ENCODE peak calls at places on chromosomes 3 and 15, in eight cellular contexts. One of them, this sample, is unnamed.

GRCh38 chr15:48778338-48778730 is 32.5 kb downstream of the CEP152 start:
- DNase-seq in A549: no peak
- DNase-seq in tibial nerve: no peak
- DNase-seq in HepG2: no peak
- DNase-seq in ovary: no peak
- DNase-seq in sigmoid colon: no peak
- DNase-seq in stomach: no peak
- DNase-seq in esophagus muscularis mucosa: no peak
- DNase-seq in this sample: no peak

GRCh38 chr3:128054363-128054762 is 2.1 kb downstream of the SEC61A1 start:
- DNase-seq in A549: no peak
- DNase-seq in tibial nerve: no peak
- DNase-seq in HepG2: no peak
- DNase-seq in ovary: no peak
- DNase-seq in sigmoid colon: no peak
- DNase-seq in stomach: no peak
- DNase-seq in esophagus muscularis mucosa: no peak
- DNase-seq in this sample: no peak

GRCh38 chr3:37501906-37502305 is 327.5 kb upstream of the LRRFIP2 start:
- DNase-seq in A549: no peak
- DNase-seq in tibial nerve: no peak
- DNase-seq in HepG2: no peak
- DNase-seq in ovary: no peak
- DNase-seq in sigmoid colon: no peak
- DNase-seq in stomach: no peak
- DNase-seq in esophagus muscularis mucosa: no peak
- DNase-seq in this sample: no peak

GRCh38 chr3:42846682-42847522 is 28.8 kb downstream of the CYP8B1 start:
- DNase-seq in A549: no peak
- DNase-seq in tibial nerve: no peak
- DNase-seq in HepG2: peak
- DNase-seq in ovary: no peak
- DNase-seq in sigmoid colon: no peak
- DNase-seq in stomach: no peak
- DNase-seq in esophagus muscularis mucosa: no peak
- DNase-seq in this sample: no peak

GRCh38 chr3:180189310-180189648 is 152.5 kb upstream of the PEX5L start:
- DNase-seq in A549: no peak
- DNase-seq in tibial nerve: no peak
- DNase-seq in HepG2: no peak
- DNase-seq in ovary: no peak
- DNase-seq in sigmoid colon: no peak
- DNase-seq in stomach: no peak
- DNase-seq in esophagus muscularis mucosa: no peak
- DNase-seq in this sample: no peak

GRCh38 chr3:72123908-72124441 is 339.0 kb upstream of the PROK2 start:
- DNase-seq in A549: peak
- DNase-seq in tibial nerve: peak
- DNase-seq in HepG2: peak
- DNase-seq in ovary: no peak
- DNase-seq in sigmoid colon: peak
- DNase-seq in stomach: peak
- DNase-seq in esophagus muscularis mucosa: no peak
- DNase-seq in this sample: no peak

GRCh38 chr3:15973930-15974329 is 176.2 kb upstream of the ANKRD28 start:
- DNase-seq in A549: no peak
- DNase-seq in tibial nerve: no peak
- DNase-seq in HepG2: no peak
- DNase-seq in ovary: no peak
- DNase-seq in sigmoid colon: no peak
- DNase-seq in stomach: no peak
- DNase-seq in esophagus muscularis mucosa: peak
- DNase-seq in this sample: no peak

GRCh38 chr3:178137206-178137605 is 399.0 kb upstream of the KCNMB2 start:
- DNase-seq in A549: no peak
- DNase-seq in tibial nerve: no peak
- DNase-seq in HepG2: no peak
- DNase-seq in ovary: no peak
- DNase-seq in sigmoid colon: no peak
- DNase-seq in stomach: no peak
- DNase-seq in esophagus muscularis mucosa: no peak
- DNase-seq in this sample: no peak

GRCh38 chr3:171459942-171460225 is 321 bp downstream of the TNIK start:
- DNase-seq in A549: no peak
- DNase-seq in tibial nerve: no peak
- DNase-seq in HepG2: no peak
- DNase-seq in ovary: no peak
- DNase-seq in sigmoid colon: no peak
- DNase-seq in stomach: no peak
- DNase-seq in esophagus muscularis mucosa: no peak
- DNase-seq in this sample: no peak

GRCh38 chr3:194871143-194871863 is 185.6 kb downstream of the FAM43A start:
- DNase-seq in A549: peak
- DNase-seq in tibial nerve: no peak
- DNase-seq in HepG2: no peak
- DNase-seq in ovary: peak
- DNase-seq in sigmoid colon: no peak
- DNase-seq in stomach: peak
- DNase-seq in esophagus muscularis mucosa: no peak
- DNase-seq in this sample: peak

GRCh38 chr3:159907828-159908227 is 80.8 kb upstream of the IL12A start:
- DNase-seq in A549: no peak
- DNase-seq in tibial nerve: no peak
- DNase-seq in HepG2: no peak
- DNase-seq in ovary: no peak
- DNase-seq in sigmoid colon: no peak
- DNase-seq in stomach: no peak
- DNase-seq in esophagus muscularis mucosa: no peak
- DNase-seq in this sample: no peak

GRCh38 chr3:142270407-142270806 is 45.0 kb upstream of the GK5 start:
- DNase-seq in A549: no peak
- DNase-seq in tibial nerve: no peak
- DNase-seq in HepG2: no peak
- DNase-seq in ovary: no peak
- DNase-seq in sigmoid colon: no peak
- DNase-seq in stomach: no peak
- DNase-seq in esophagus muscularis mucosa: no peak
- DNase-seq in this sample: no peak

GRCh38 chr15:76866716-76867321 is 38.3 kb downstream of the SCAPER start:
- DNase-seq in A549: peak
- DNase-seq in tibial nerve: no peak
- DNase-seq in HepG2: peak
- DNase-seq in ovary: no peak
- DNase-seq in sigmoid colon: no peak
- DNase-seq in stomach: no peak
- DNase-seq in esophagus muscularis mucosa: no peak
- DNase-seq in this sample: no peak

GRCh38 chr3:123013876-123014275 is 13.7 kb downstream of the SEMA5B start:
- DNase-seq in A549: no peak
- DNase-seq in tibial nerve: no peak
- DNase-seq in HepG2: no peak
- DNase-seq in ovary: no peak
- DNase-seq in sigmoid colon: no peak
- DNase-seq in stomach: no peak
- DNase-seq in esophagus muscularis mucosa: no peak
- DNase-seq in this sample: no peak

GRCh38 chr15:39251413-39252197 is 329.3 kb upstream of the THBS1 start:
- DNase-seq in A549: no peak
- DNase-seq in tibial nerve: no peak
- DNase-seq in HepG2: no peak
- DNase-seq in ovary: no peak
- DNase-seq in sigmoid colon: no peak
- DNase-seq in stomach: no peak
- DNase-seq in esophagus muscularis mucosa: no peak
- DNase-seq in this sample: no peak

GRCh38 chr3:75655501-75655904 is 8.6 kb upstream of the FRG2C start:
- DNase-seq in A549: no peak
- DNase-seq in tibial nerve: no peak
- DNase-seq in HepG2: no peak
- DNase-seq in ovary: no peak
- DNase-seq in sigmoid colon: no peak
- DNase-seq in stomach: no peak
- DNase-seq in esophagus muscularis mucosa: no peak
- DNase-seq in this sample: no peak

GRCh38 chr3:8739757-8740508 is 6.3 kb downstream of the CAV3 start:
- DNase-seq in A549: peak
- DNase-seq in tibial nerve: no peak
- DNase-seq in HepG2: peak
- DNase-seq in ovary: no peak
- DNase-seq in sigmoid colon: no peak
- DNase-seq in stomach: no peak
- DNase-seq in esophagus muscularis mucosa: no peak
- DNase-seq in this sample: no peak

GRCh38 chr3:134607054-134608022 is 43.5 kb downstream of the KY start:
- DNase-seq in A549: no peak
- DNase-seq in tibial nerve: no peak
- DNase-seq in HepG2: no peak
- DNase-seq in ovary: no peak
- DNase-seq in sigmoid colon: no peak
- DNase-seq in stomach: no peak
- DNase-seq in esophagus muscularis mucosa: peak
- DNase-seq in this sample: no peak

GRCh38 chr15:77555232-77555631 is 77.5 kb downstream of the LINGO1 start:
- DNase-seq in A549: no peak
- DNase-seq in tibial nerve: no peak
- DNase-seq in HepG2: no peak
- DNase-seq in ovary: no peak
- DNase-seq in sigmoid colon: no peak
- DNase-seq in stomach: no peak
- DNase-seq in esophagus muscularis mucosa: no peak
- DNase-seq in this sample: no peak

GRCh38 chr3:84904819-84905555 is 53.8 kb upstream of the CADM2 start:
- DNase-seq in A549: no peak
- DNase-seq in tibial nerve: no peak
- DNase-seq in HepG2: no peak
- DNase-seq in ovary: no peak
- DNase-seq in sigmoid colon: no peak
- DNase-seq in stomach: no peak
- DNase-seq in esophagus muscularis mucosa: no peak
- DNase-seq in this sample: no peak

GRCh38 chr3:63993653-63994079 is 29.6 kb downstream of the PSMD6 start:
- DNase-seq in A549: peak
- DNase-seq in tibial nerve: peak
- DNase-seq in HepG2: peak
- DNase-seq in ovary: peak
- DNase-seq in sigmoid colon: peak
- DNase-seq in stomach: peak
- DNase-seq in esophagus muscularis mucosa: no peak
- DNase-seq in this sample: peak

GRCh38 chr3:16452265-16452664 is 61.2 kb downstream of the RFTN1 start:
- DNase-seq in A549: no peak
- DNase-seq in tibial nerve: no peak
- DNase-seq in HepG2: no peak
- DNase-seq in ovary: no peak
- DNase-seq in sigmoid colon: no peak
- DNase-seq in stomach: no peak
- DNase-seq in esophagus muscularis mucosa: no peak
- DNase-seq in this sample: no peak

GRCh38 chr15:58383876-58384275 is 47.9 kb upstream of the LIPC start:
- DNase-seq in A549: no peak
- DNase-seq in tibial nerve: no peak
- DNase-seq in HepG2: no peak
- DNase-seq in ovary: no peak
- DNase-seq in sigmoid colon: no peak
- DNase-seq in stomach: no peak
- DNase-seq in esophagus muscularis mucosa: no peak
- DNase-seq in this sample: no peak

GRCh38 chr15:76178321-76178720 is 118.5 kb downstream of the TMEM266 start:
- DNase-seq in A549: no peak
- DNase-seq in tibial nerve: no peak
- DNase-seq in HepG2: no peak
- DNase-seq in ovary: no peak
- DNase-seq in sigmoid colon: no peak
- DNase-seq in stomach: no peak
- DNase-seq in esophagus muscularis mucosa: no peak
- DNase-seq in this sample: no peak

GRCh38 chr3:114241259-114241658 is 3.9 kb upstream of the ZNF80 start:
- DNase-seq in A549: no peak
- DNase-seq in tibial nerve: no peak
- DNase-seq in HepG2: no peak
- DNase-seq in ovary: no peak
- DNase-seq in sigmoid colon: no peak
- DNase-seq in stomach: no peak
- DNase-seq in esophagus muscularis mucosa: no peak
- DNase-seq in this sample: no peak
- TF ChIP-seq EP300 in A549: no peak
- TF ChIP-seq EP300 in tibial nerve: no peak
- TF ChIP-seq EP300 in HepG2: no peak
- TF ChIP-seq EP300 in ovary: no peak
- TF ChIP-seq EP300 in sigmoid colon: no peak
- TF ChIP-seq EP300 in stomach: no peak
- TF ChIP-seq EP300 in esophagus muscularis mucosa: no peak
- TF ChIP-seq EP300 in this sample: no peak

DNA sequence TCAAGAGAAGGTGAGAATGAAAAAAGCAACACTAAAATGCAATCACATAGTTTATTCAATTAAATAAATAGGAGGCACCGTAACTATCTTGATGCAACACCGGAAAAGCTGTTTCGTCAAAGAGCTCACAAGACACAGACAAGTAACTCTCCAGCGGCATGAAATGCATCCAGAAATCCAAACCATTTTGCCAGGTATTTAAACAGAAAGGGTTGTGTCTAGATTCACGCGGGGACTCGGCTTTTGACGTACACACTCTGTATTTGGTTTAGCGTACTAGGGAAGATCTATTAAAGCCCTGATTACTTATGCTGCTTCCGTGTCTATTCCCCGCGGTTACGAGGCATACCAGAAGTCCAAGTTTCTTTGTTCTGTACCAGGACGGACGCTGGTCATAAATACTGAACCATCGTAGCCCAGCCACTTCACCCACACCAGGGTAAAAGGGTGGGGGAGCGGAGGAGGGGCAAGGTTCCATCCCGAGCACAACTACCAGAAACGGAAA is 685 bp downstream of the BNIP2 start:
- DNase-seq in A549: peak
- DNase-seq in tibial nerve: peak
- DNase-seq in HepG2: peak
- DNase-seq in ovary: no peak
- DNase-seq in sigmoid colon: peak
- DNase-seq in stomach: no peak
- DNase-seq in esophagus muscularis mucosa: no peak
- DNase-seq in this sample: no peak
- TF ChIP-seq POLR2A in A549: no peak
- TF ChIP-seq POLR2A in tibial nerve: no peak
- TF ChIP-seq POLR2A in HepG2: no peak
- TF ChIP-seq POLR2A in ovary: peak
- TF ChIP-seq POLR2A in sigmoid colon: no peak
- TF ChIP-seq POLR2A in stomach: no peak
- TF ChIP-seq POLR2A in esophagus muscularis mucosa: no peak
- TF ChIP-seq POLR2A in this sample: no peak

GRCh38 chr3:126438186-126438585 is 37.5 kb downstream of the ZXDC start:
- DNase-seq in A549: no peak
- DNase-seq in tibial nerve: no peak
- DNase-seq in HepG2: no peak
- DNase-seq in ovary: no peak
- DNase-seq in sigmoid colon: peak
- DNase-seq in stomach: peak
- DNase-seq in esophagus muscularis mucosa: no peak
- DNase-seq in this sample: no peak
- TF ChIP-seq EP300 in A549: no peak
- TF ChIP-seq EP300 in tibial nerve: no peak
- TF ChIP-seq EP300 in HepG2: no peak
- TF ChIP-seq EP300 in ovary: no peak
- TF ChIP-seq EP300 in sigmoid colon: no peak
- TF ChIP-seq EP300 in stomach: no peak
- TF ChIP-seq EP300 in esophagus muscularis mucosa: no peak
- TF ChIP-seq EP300 in this sample: no peak

GRCh38 chr15:78921940-78922339 is 22.9 kb downstream of the CTSH start:
- DNase-seq in A549: no peak
- DNase-seq in tibial nerve: peak
- DNase-seq in HepG2: no peak
- DNase-seq in ovary: peak
- DNase-seq in sigmoid colon: no peak
- DNase-seq in stomach: no peak
- DNase-seq in esophagus muscularis mucosa: no peak
- DNase-seq in this sample: peak
- TF ChIP-seq POLR2A in A549: no peak
- TF ChIP-seq POLR2A in tibial nerve: no peak
- TF ChIP-seq POLR2A in HepG2: no peak
- TF ChIP-seq POLR2A in ovary: no peak
- TF ChIP-seq POLR2A in sigmoid colon: no peak
- TF ChIP-seq POLR2A in stomach: no peak
- TF ChIP-seq POLR2A in esophagus muscularis mucosa: no peak
- TF ChIP-seq POLR2A in this sample: no peak

This sample was measured in upper lobe of left lung.